ENCODE peak calls at places on chromosomes 4 and X, in nine cellular contexts. P is GM23248, W is A549, Y is heart left ventricle, B is pancreas, C is left ventricle myocardium inferior, N is MM.1S, X is cardiac muscle cell, O is neuronal stem cell. D is an unnamed sample.

GRCh38 chr4:158769175-158769831 is 477 bp downstream of the FNIP2 start:
- DNase-seq in X (peak), P (peak), W (peak), B (peak), C (peak), N (peak), Y (peak), O (no peak), D (no peak)

GRCh38 chr4:105548483-105548882 is 3.9 kb upstream of the ARHGEF38 start:
- DNase-seq in C (no peak), Y (no peak), W (no peak), O (no peak), P (no peak), N (no peak), B (no peak), X (no peak), D (no peak)

GRCh38 chr4:4866833-4867744 is 7.6 kb downstream of the MSX1 start:
- DNase-seq in O (no peak), P (no peak), C (no peak), B (no peak), N (no peak), W (no peak), Y (peak), X (peak), D (no peak)

GRCh38 chr4:7831330-7831729 is 108.3 kb downstream of the AFAP1 start:
- DNase-seq in X (no peak), C (no peak), O (no peak), P (peak), W (no peak), N (peak), B (no peak), Y (peak), D (no peak)

GRCh38 chr4:94491322-94491721 is 39.6 kb downstream of the PDLIM5 start:
- DNase-seq in B (no peak), O (no peak), P (peak), Y (no peak), N (no peak), X (no peak), W (no peak), C (no peak), D (no peak)

GRCh38 chr4:126734465-126734864 is 898.3 kb upstream of the INTU start:
- DNase-seq in P (no peak), X (no peak), C (no peak), O (no peak), W (no peak), N (no peak), B (no peak), Y (no peak), D (no peak)

GRCh38 chr4:4541040-4541631 is 712 bp downstream of the STX18 start:
- DNase-seq in W (peak), N (peak), Y (no peak), O (no peak), X (peak), B (no peak), C (no peak), P (peak), D (no peak)

GRCh38 chr4:89724716-89725115 is 112.2 kb downstream of the SNCA start:
- DNase-seq in C (no peak), O (no peak), W (no peak), B (no peak), P (peak), X (no peak), Y (no peak), N (no peak), D (no peak)

GRCh38 chrX:67585401-67585800 is 41.6 kb downstream of the AR start:
- DNase-seq in N (no peak), X (no peak), B (no peak), C (no peak), W (no peak), Y (no peak), P (peak), O (no peak), D (no peak)

GRCh38 chr4:53990641-53991040 is 73.8 kb downstream of the CHIC2 start:
- DNase-seq in P (peak), X (no peak), N (no peak), C (no peak), W (no peak), Y (no peak), O (no peak), B (no peak), D (no peak)

GRCh38 chrX:44731160-44731559 is 112.7 kb upstream of the DUSP21 start:
- DNase-seq in C (no peak), N (no peak), O (no peak), P (peak), B (no peak), X (no peak), Y (no peak), W (no peak), D (no peak)

GRCh38 chr4:145907363-145907762 is 31.3 kb downstream of the ZNF827 start:
- DNase-seq in Y (no peak), P (no peak), W (no peak), N (no peak), B (no peak), X (no peak), O (no peak), C (no peak), D (no peak)

GRCh38 chr4:3496021-3496420 is 32.9 kb downstream of the DOK7 start:
- DNase-seq in C (no peak), W (no peak), X (no peak), O (no peak), B (no peak), Y (no peak), N (no peak), P (no peak), D (no peak)

GRCh38 chrX:82676386-82676785 is 831.7 kb upstream of the POU3F4 start:
- DNase-seq in O (no peak), X (no peak), B (no peak), C (no peak), N (no peak), W (no peak), Y (no peak), P (peak), D (no peak)

GRCh38 chr4:16269742-16270522 is 43.7 kb upstream of the TAPT1 start:
- DNase-seq in B (no peak), W (no peak), O (no peak), N (no peak), C (no peak), Y (no peak), X (no peak), P (peak), D (peak)

GRCh38 chr4:55781809-55782208 is 37.8 kb upstream of the EXOC1L start:
- DNase-seq in P (no peak), Y (no peak), X (no peak), B (no peak), O (no peak), C (no peak), N (no peak), W (no peak), D (no peak)

GRCh38 chrX:43456056-43456455 is 200.0 kb upstream of the MAOA start:
- DNase-seq in N (no peak), Y (no peak), B (no peak), O (no peak), P (no peak), W (no peak), X (no peak), C (no peak), D (no peak)

GRCh38 chr4:38128478-38129451 is 168.6 kb downstream of the PTTG2 start:
- DNase-seq in X (no peak), P (peak), Y (peak), B (no peak), O (no peak), W (no peak), N (peak), C (no peak), D (peak)
- H3K27ac ChIP-seq in X (no peak), P (peak), Y (no peak), B (no peak), O (no peak), W (no peak), N (peak), C (no peak), D (no peak)

GRCh38 chr4:163161536-163162205 is 5.0 kb downstream of the NAF1 start:
- DNase-seq in P (peak), B (no peak), O (no peak), C (no peak), Y (no peak), W (no peak), X (no peak), N (no peak), D (no peak)
- H3K27ac ChIP-seq in P (peak), B (no peak), O (no peak), C (no peak), Y (no peak), W (no peak), X (no peak), N (no peak), D (no peak)

DNA sequence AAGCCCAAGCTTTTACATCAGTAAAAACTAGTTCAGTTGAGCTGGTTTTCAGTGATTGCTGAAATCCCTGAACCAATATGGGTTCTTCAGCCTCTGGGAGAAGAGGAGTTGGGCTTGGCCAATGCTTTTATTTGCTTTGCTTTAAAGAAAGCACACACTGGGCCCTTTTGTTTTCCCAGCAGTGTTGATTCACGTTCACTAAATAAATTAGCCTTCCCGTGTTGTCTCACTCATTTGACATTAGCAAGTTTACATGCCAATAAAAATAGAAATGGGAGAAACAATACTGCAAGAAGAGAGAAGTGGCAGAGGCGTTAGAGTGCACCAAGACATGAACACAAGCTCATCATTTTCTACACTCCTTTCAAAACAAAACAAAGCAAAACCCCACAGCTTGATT is 136.2 kb downstream of the SHROOM3 start:
- DNase-seq in P (no peak), X (no peak), B (no peak), N (no peak), Y (no peak), O (no peak), C (no peak), W (no peak), D (no peak)
- H3K27ac ChIP-seq in P (peak), X (no peak), B (no peak), N (no peak), Y (no peak), O (no peak), C (no peak), W (peak), D (peak)

GRCh38 chr4:26622913-26623312 is 39.0 kb downstream of the TBC1D19 start:
- DNase-seq in O (no peak), C (no peak), W (no peak), N (no peak), Y (no peak), X (no peak), B (no peak), P (no peak), D (no peak)

GRCh38 chr4:26619784-26620183 is 35.9 kb downstream of the TBC1D19 start:
- DNase-seq in W (no peak), P (peak), C (no peak), N (no peak), B (no peak), Y (no peak), O (no peak), X (no peak), D (no peak)

GRCh38 chr4:26621366-26621765 is 37.5 kb downstream of the TBC1D19 start:
- DNase-seq in O (no peak), X (no peak), N (no peak), Y (no peak), B (no peak), W (no peak), P (no peak), C (no peak), D (no peak)

DNA sequence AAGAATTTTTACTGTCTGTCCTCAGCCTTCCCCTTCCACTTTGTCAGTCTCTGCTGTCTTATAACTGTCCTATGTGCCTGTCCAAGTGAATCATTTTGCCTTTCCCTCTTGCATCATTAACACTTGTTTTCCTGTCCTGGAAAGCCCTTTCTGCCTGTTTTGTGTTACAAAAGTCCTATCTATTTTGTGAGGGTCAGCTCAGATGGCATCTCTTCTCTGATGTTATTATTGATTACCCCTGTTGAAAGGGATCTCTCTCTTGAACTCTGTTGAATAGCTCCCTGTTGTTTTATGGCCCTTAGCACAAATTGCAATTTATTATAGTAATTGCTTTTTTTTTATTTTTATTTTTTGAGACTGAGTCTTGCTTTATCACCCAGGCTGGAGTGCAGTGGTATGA is 40.2 kb downstream of the TBC1D19 start:
- DNase-seq in B (no peak), C (no peak), N (no peak), W (no peak), O (no peak), Y (no peak), P (peak), X (no peak), D (no peak)
- H3K27ac ChIP-seq in B (no peak), C (no peak), N (no peak), W (no peak), O (no peak), Y (no peak), P (peak), X (no peak), D (no peak)

DNA sequence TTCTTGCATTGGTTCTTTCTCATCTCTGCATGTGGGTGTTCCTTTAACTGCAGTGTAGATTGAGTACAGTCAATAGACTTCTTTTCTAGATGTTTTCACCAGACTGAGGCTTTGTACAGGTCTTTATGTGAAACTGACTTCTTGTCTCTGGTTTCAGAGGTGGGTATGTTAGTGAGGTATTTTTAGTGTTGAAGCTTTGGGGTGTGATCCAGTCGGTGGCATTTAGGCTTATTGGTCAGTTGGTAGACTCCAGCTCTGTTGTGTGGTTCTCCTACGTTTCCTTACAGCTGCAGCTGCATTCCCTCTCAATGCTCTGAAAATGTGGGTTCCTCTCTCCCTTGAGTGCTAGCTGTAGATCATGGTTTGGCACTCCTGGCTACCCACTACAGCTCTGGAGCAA is 21.3 kb upstream of the AMBN start:
- DNase-seq in N (peak), C (no peak), O (no peak), X (no peak), B (no peak), P (no peak), Y (no peak), W (no peak), D (no peak)
- H3K27ac ChIP-seq in N (peak), C (no peak), O (no peak), X (no peak), B (no peak), P (no peak), Y (no peak), W (no peak), D (no peak)

D was measured in ascending aorta.